ENCODE peak calls at places on chromosome 3, in five cellular contexts. V is heart left ventricle, R is upper lobe of left lung, N is IMR-90, E is body of pancreas. S is an unnamed sample.

GRCh38 chr3:98501270-98501669 is 3.8 kb downstream of the OR5K2 start:
- DNase-seq in V (no peak), R (no peak), N (no peak), E (no peak), S (no peak)

GRCh38 chr3:58161435-58162398 is 49.1 kb downstream of the DNASE1L3 start:
- DNase-seq in V (peak; percentile 85), R (no peak), N (peak; percentile 98), E (peak; percentile 80), S (no peak)

GRCh38 chr3:45665101-45665572 is 24.1 kb upstream of the SACM1L start:
- DNase-seq in V (peak; percentile 60), R (peak; percentile 24), N (peak; percentile 39), E (peak; percentile 78), S (no peak)

GRCh38 chr3:146390006-146390772 is 79.2 kb downstream of the PLSCR2 start:
- DNase-seq in V (no peak), R (no peak), N (no peak), E (no peak), S (no peak)

GRCh38 chr3:64684715-64685261 is 3.0 kb downstream of the ADAMTS9 start:
- DNase-seq in V (peak; percentile 56), R (peak; percentile 59), N (peak; percentile 46), E (peak; percentile 44), S (peak; percentile 69)

GRCh38 chr3:12708584-12709192 is 44.8 kb upstream of the RAF1 start:
- DNase-seq in V (peak; percentile 65), R (no peak), N (peak; percentile 94), E (peak; percentile 9), S (no peak)

GRCh38 chr3:131730581-131730980 is 227.8 kb upstream of the MRPL3 start:
- DNase-seq in V (no peak), R (no peak), N (no peak), E (no peak), S (no peak)

GRCh38 chr3:173548261-173548660 is 150.7 kb downstream of the NLGN1 start:
- DNase-seq in V (no peak), R (no peak), N (no peak), E (no peak), S (no peak)

GRCh38 chr3:48397767-48398681 is 26.0 kb downstream of the FBXW12 start:
- DNase-seq in V (no peak), R (no peak), N (no peak), E (no peak), S (no peak)

GRCh38 chr3:194884649-194885315 is 199.1 kb downstream of the FAM43A start:
- DNase-seq in V (peak; percentile 68), R (no peak), N (no peak), E (no peak), S (no peak)

GRCh38 chr3:117903226-117903625 is 1131.4 kb downstream of the IGSF11 start:
- DNase-seq in V (no peak), R (no peak), N (peak; percentile 86), E (no peak), S (no peak)

GRCh38 chr3:62587579-62588031 is 214.3 kb upstream of the FEZF2 start:
- DNase-seq in V (no peak), R (no peak), N (peak; percentile 91), E (no peak), S (no peak)

GRCh38 chr3:42803800-42804112 is 534 bp downstream of the HIGD1A start:
- DNase-seq in V (peak; percentile 66), R (no peak), N (no peak), E (peak; percentile 59), S (no peak)

GRCh38 chr3:34012102-34012461 is 213.7 kb downstream of the PDCD6IP start:
- DNase-seq in V (no peak), R (no peak), N (peak; percentile 100), E (no peak), S (no peak)

GRCh38 chr3:129001817-129002572 is 891 bp downstream of the EFCC1 start:
- DNase-seq in V (no peak), R (peak; percentile 88), N (no peak), E (no peak), S (no peak)

GRCh38 chr3:72280876-72281275 is 495.9 kb upstream of the PROK2 start:
- DNase-seq in V (no peak), R (no peak), N (no peak), E (no peak), S (no peak)

GRCh38 chr3:169387751-169388696 is 275.5 kb downstream of the MECOM start:
- DNase-seq in V (peak; percentile 82), R (no peak), N (no peak), E (peak; percentile 41), S (peak; percentile 79)

GRCh38 chr3:43171770-43172169 is 65.9 kb upstream of the POMGNT2 start:
- DNase-seq in V (no peak), R (no peak), N (no peak), E (no peak), S (no peak)

GRCh38 chr3:111143-112069 is 85.2 kb upstream of the CHL1 start:
- DNase-seq in V (no peak), R (no peak), N (no peak), E (no peak), S (no peak)

GRCh38 chr3:170259853-170260386 is 37.7 kb downstream of the PRKCI start:
- DNase-seq in V (no peak), R (no peak), N (peak; percentile 25), E (no peak), S (no peak)

GRCh38 chr3:4416427-4416826 is 50.6 kb downstream of the SUMF1 start:
- DNase-seq in V (no peak), R (no peak), N (no peak), E (no peak), S (no peak)

GRCh38 chr3:40829876-40830275 is 305.1 kb downstream of the ZNF621 start:
- DNase-seq in V (no peak), R (no peak), N (no peak), E (no peak), S (no peak)

GRCh38 chr3:153574445-153574844 is 412.4 kb downstream of the RAP2B start:
- DNase-seq in V (no peak), R (no peak), N (no peak), E (no peak), S (no peak)

GRCh38 chr3:27312044-27312668 is 57.0 kb downstream of the NEK10 start:
- DNase-seq in V (no peak), R (no peak), N (peak; percentile 79), E (no peak), S (no peak)

GRCh38 chr3:140081836-140082331 is 146.9 kb downstream of the CLSTN2 start:
- DNase-seq in V (no peak), R (no peak), N (no peak), E (no peak), S (no peak)

GRCh38 chr3:38039899-38040261 is 872 bp downstream of the DLEC1 start:
- DNase-seq in V (peak; percentile 60), R (no peak), N (peak; percentile 42), E (peak; percentile 64), S (no peak)

GRCh38 chr3:81643721-81644120 is 117.7 kb downstream of the GBE1 start:
- DNase-seq in V (no peak), R (no peak), N (peak; percentile 45), E (no peak), S (no peak)

GRCh38 chr3:66279168-66279567 is 58.4 kb downstream of the SLC25A26 start:
- DNase-seq in V (no peak), R (no peak), N (no peak), E (no peak), S (no peak)

GRCh38 chr3:171057075-171057474 is 30.6 kb upstream of the SLC2A2 start:
- DNase-seq in V (no peak), R (no peak), N (no peak), E (no peak), S (no peak)

GRCh38 chr3:166195808-166196207 is 358.6 kb upstream of the BCHE start:
- DNase-seq in V (no peak), R (no peak), N (peak; percentile 4), E (no peak), S (no peak)

GRCh38 chr3:11452988-11453847 is 181.0 kb downstream of the ATG7 start:
- DNase-seq in V (peak; percentile 46), R (no peak), N (peak; percentile 81), E (no peak), S (no peak)

GRCh38 chr3:14424711-14425573 is 22.5 kb downstream of the SLC6A6 start:
- DNase-seq in V (peak; percentile 21), R (no peak), N (peak; percentile 73), E (peak; percentile 15), S (no peak)

GRCh38 chr3:14423197-14423743 is 20.9 kb downstream of the SLC6A6 start:
- DNase-seq in V (no peak), R (no peak), N (no peak), E (peak; percentile 48), S (no peak)

GRCh38 chr3:14423963-14424362 is 21.6 kb downstream of the SLC6A6 start:
- DNase-seq in V (no peak), R (no peak), N (peak; percentile 54), E (no peak), S (no peak)

GRCh38 chr3:14426305-14426620 is 23.9 kb downstream of the SLC6A6 start:
- DNase-seq in V (no peak), R (no peak), N (no peak), E (no peak), S (no peak)

GRCh38 chr3:14425574-14426304 is 23.3 kb downstream of the SLC6A6 start:
- DNase-seq in V (peak; percentile 43), R (no peak), N (no peak), E (no peak), S (no peak)
- TF ChIP-seq CTCF in V (peak; percentile 6), R (no peak), N (no peak), E (no peak), S (no peak)

GRCh38 chr3:52455283-52456168 is at the start of gene NISCH:
- DNase-seq in V (peak; percentile 92), R (peak; percentile 100), N (peak; percentile 65), E (peak; percentile 94), S (peak; percentile 94)
- TF ChIP-seq POLR2A in V (peak; percentile 66), R (no peak), N (peak; percentile 64), E (peak; percentile 81), S (no peak)

GRCh38 chr3:25558106-25558505 is 106.6 kb downstream of the TOP2B start:
- DNase-seq in V (no peak), R (no peak), N (peak; percentile 7), E (no peak), S (no peak)

GRCh38 chr3:25555695-25556094 is 109.0 kb downstream of the TOP2B start:
- DNase-seq in V (no peak), R (no peak), N (no peak), E (no peak), S (no peak)

GRCh38 chr3:25557641-25558040 is 107.1 kb downstream of the TOP2B start:
- DNase-seq in V (no peak), R (no peak), N (no peak), E (no peak), S (no peak)

GRCh38 chr3:25554376-25554775 is 110.3 kb downstream of the TOP2B start:
- DNase-seq in V (no peak), R (no peak), N (no peak), E (no peak), S (no peak)

DNA sequence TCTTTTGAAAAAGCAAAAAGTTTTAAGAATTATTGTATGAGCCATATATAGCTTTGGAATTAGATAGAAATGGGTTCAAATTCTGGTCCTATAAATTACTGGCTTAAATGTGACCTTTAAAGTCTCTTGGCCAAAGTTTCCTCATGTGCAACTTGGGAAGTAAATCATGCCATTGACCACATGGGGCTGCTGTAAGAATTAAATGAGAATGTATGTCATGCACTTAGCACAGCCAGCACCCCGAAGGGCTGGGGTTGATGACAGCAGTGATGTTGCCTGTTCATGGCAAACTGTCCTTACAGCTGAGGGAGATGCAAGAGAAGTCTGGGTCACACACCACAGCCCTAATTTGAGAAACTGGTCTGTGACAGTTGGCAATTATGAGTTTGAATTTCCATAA is 108.2 kb downstream of the TOP2B start:
- DNase-seq in V (no peak), R (no peak), N (no peak), E (no peak), S (no peak)
- TF ChIP-seq CTCF in V (no peak), R (no peak), N (peak; percentile 0), E (no peak), S (no peak)

GRCh38 chr3:8963137-8963853 is at the start of gene RAD18:
- DNase-seq in V (peak; percentile 92), R (peak; percentile 97), N (peak; percentile 89), E (peak; percentile 93), S (peak; percentile 94)
- TF ChIP-seq POLR2A in V (peak; percentile 43), R (no peak), N (peak; percentile 57), E (peak; percentile 42), S (no peak)

S was measured in suprapubic skin.